ENCODE peak calls at places on chromosomes 16 and 17, in six cellular contexts. Z is A549, L is K562, B is endothelial cell of umbilical vein, I is HepG2, T is GM12878. O is an unnamed sample.

GRCh38 chr16:73792199-73793108 is 504.2 kb upstream of the PSMD7 start:
- DNase-seq in Z (no peak), I (no peak), L (no peak), B (no peak), T (no peak), O (no peak)

GRCh38 chr16:31880322-31880979 is 6.8 kb downstream of the ZNF267 start:
- DNase-seq in I (no peak), L (peak; percentile 44), T (peak; percentile 38), B (peak; percentile 66), Z (no peak), O (peak; percentile 89)

GRCh38 chr17:2087597-2088211 is 32.8 kb downstream of the HIC1 start:
- DNase-seq in L (no peak), Z (no peak), B (peak; percentile 86), T (peak; percentile 79), I (no peak), O (peak; percentile 92)

GRCh38 chr16:27472091-27473020 is 70.4 kb downstream of the IL21R start:
- DNase-seq in T (no peak), B (no peak), Z (no peak), I (no peak), L (no peak), O (no peak)

GRCh38 chr17:77180503-77181330 is 39.9 kb downstream of the SEC14L1 start:
- DNase-seq in Z (no peak), L (no peak), B (no peak), I (peak; percentile 87), T (no peak), O (no peak)

GRCh38 chr16:28923231-28923587 is 1.8 kb downstream of the RABEP2 start:
- DNase-seq in I (no peak), Z (no peak), T (no peak), B (no peak), L (no peak), O (no peak)

GRCh38 chr16:50967827-50968612 is 183.1 kb downstream of the SALL1 start:
- DNase-seq in L (no peak), Z (no peak), I (no peak), T (no peak), B (no peak), O (no peak)

GRCh38 chr16:14427371-14427948 is 202.6 kb downstream of the PARN start:
- DNase-seq in B (no peak), L (no peak), T (no peak), Z (peak; percentile 35), I (no peak), O (no peak)

GRCh38 chr16:88414521-88415380 is 32.0 kb downstream of the ZNF469 start:
- DNase-seq in Z (no peak), L (no peak), T (no peak), I (no peak), B (no peak), O (no peak)

GRCh38 chr16:76292218-76292617 is 15.0 kb downstream of the CNTNAP4 start:
- DNase-seq in T (no peak), Z (no peak), B (no peak), I (no peak), L (no peak), O (no peak)

GRCh38 chr17:68383443-68384321 is 73.6 kb downstream of the WIPI1 start:
- DNase-seq in B (peak; percentile 82), T (no peak), I (peak; percentile 99), Z (peak; percentile 50), L (no peak), O (no peak)

GRCh38 chr16:19923396-19923795 is 38.7 kb upstream of the GPRC5B start:
- DNase-seq in L (no peak), B (no peak), I (no peak), T (no peak), Z (no peak), O (no peak)

GRCh38 chr16:48478418-48478817 is 93.2 kb upstream of the SIAH1 start:
- DNase-seq in T (no peak), B (no peak), I (no peak), Z (no peak), L (no peak), O (no peak)

GRCh38 chr17:48892940-48893645 is 506 bp downstream of the ATP5MC1 start:
- DNase-seq in B (no peak), I (no peak), L (no peak), T (no peak), Z (no peak), O (peak; percentile 58)

GRCh38 chr16:10950393-10950792 is 6.0 kb downstream of the CLEC16A start:
- DNase-seq in I (no peak), Z (no peak), T (no peak), B (no peak), L (no peak), O (no peak)

GRCh38 chr17:69069289-69069688 is 8.6 kb upstream of the ABCA9 start:
- DNase-seq in Z (no peak), B (no peak), T (no peak), I (no peak), L (no peak), O (no peak)

GRCh38 chr16:61105544-61105943 is 930.7 kb downstream of the CDH8 start:
- DNase-seq in B (no peak), L (no peak), T (no peak), Z (no peak), I (no peak), O (no peak)

GRCh38 chr17:59680314-59680713 is 26.9 kb downstream of the PTRH2 start:
- DNase-seq in Z (no peak), T (no peak), I (no peak), L (no peak), B (no peak), O (no peak)

GRCh38 chr17:58314706-58315015 is 13.9 kb downstream of the TSPOAP1 start:
- DNase-seq in I (no peak), L (no peak), B (no peak), T (no peak), Z (no peak), O (no peak)

GRCh38 chr16:72355561-72355960 is 183.6 kb upstream of the PMFBP1 start:
- DNase-seq in I (no peak), L (no peak), B (no peak), Z (no peak), T (no peak), O (no peak)

GRCh38 chr16:10978124-10978523 is 33.8 kb downstream of the CLEC16A start:
- DNase-seq in B (no peak), I (no peak), Z (no peak), L (no peak), T (no peak), O (no peak)

GRCh38 chr16:71255721-71256120 is 25.2 kb upstream of the HYDIN start:
- DNase-seq in L (no peak), B (no peak), T (no peak), Z (no peak), I (no peak), O (no peak)

GRCh38 chr16:85231959-85232358 is 119.7 kb upstream of the CIBAR2 start:
- DNase-seq in I (no peak), B (no peak), L (no peak), Z (no peak), T (no peak), O (peak; percentile 93)

GRCh38 chr16:8962393-8963009 is 1.2 kb downstream of the USP7 start:
- DNase-seq in T (no peak), I (no peak), Z (no peak), L (peak; percentile 47), B (peak; percentile 22), O (peak; percentile 44)

GRCh38 chr17:42754782-42755181 is 6.2 kb upstream of the RAMP2 start:
- DNase-seq in L (no peak), B (no peak), I (no peak), T (no peak), Z (no peak), O (no peak)

GRCh38 chr17:511833-512251 is 159.2 kb upstream of the RPH3AL start:
- DNase-seq in B (no peak), L (no peak), T (no peak), I (no peak), Z (no peak), O (no peak)

GRCh38 chr16:61148930-61149329 is 887.3 kb downstream of the CDH8 start:
- DNase-seq in T (no peak), Z (peak; percentile 7), I (peak; percentile 7), B (no peak), L (no peak), O (peak; percentile 37)

GRCh38 chr17:67161573-67161972 is 83.4 kb downstream of the HELZ start:
- DNase-seq in B (no peak), T (no peak), I (no peak), Z (no peak), L (no peak), O (no peak)

GRCh38 chr16:85582177-85582888 is 30.8 kb upstream of the GSE1 start:
- DNase-seq in L (no peak), I (no peak), B (no peak), T (no peak), Z (no peak), O (no peak)

DNA sequence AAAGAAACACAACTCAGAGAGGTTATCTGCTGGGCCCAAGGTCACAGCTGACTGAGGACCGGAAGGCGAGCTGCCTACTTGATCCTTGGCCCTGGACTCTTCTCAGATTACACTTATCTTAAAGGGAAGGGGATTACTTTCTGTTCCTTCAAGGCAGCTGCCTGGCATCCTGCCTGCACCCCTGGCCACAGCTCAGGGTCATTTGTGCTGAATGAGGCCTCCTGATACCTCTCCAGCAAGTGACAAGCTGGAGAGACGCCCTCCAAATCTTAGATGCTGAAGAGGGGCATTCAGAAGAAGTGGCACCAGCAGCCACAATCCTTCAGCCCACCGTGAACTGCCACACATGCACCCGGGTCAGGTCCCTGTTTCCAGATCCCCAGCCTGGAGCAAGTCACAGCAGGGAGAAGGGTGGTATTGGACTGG is 3.4 kb downstream of the LRRC75A start:
- DNase-seq in I (no peak), Z (no peak), B (peak; percentile 34), T (no peak), L (no peak), O (no peak)
- TF ChIP-seq MYC in I (no peak), Z (no peak), B (no peak), T (no peak), L (no peak), O (no peak)

DNA sequence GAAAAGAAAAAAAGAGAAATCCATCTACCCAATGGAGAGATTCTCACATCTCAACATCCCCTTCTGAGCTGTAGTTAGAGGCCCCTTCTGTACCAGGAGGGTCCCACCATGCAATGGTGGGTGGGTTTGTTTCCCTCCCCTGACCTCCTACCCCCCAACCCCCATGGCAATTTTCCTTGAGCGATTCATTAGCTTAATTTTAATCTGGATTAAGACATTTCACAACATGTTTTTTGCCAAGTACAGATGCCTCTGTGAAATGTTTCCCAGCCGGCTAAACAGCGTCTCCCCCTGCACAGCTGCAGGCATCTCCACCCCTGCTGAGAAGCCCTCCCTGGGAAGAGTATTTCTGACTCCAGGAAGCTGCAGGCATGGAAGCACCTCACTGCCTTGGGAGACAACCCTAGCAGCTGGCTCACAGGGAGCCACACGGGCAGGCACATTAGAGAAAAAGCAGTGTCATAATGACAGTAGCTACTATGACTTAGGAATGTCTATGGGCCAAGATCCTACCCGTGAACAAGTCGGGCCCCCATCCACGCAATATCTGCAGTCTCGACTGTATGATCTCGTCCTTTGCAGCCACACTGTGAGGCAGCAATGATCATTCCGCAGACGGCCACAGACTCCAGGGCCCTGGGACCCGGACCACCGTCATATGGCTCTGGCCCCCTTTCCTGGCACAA is 117.3 kb downstream of the ADCY9 start:
- DNase-seq in L (no peak), B (no peak), I (no peak), T (no peak), Z (peak; percentile 51), O (no peak)
- H3K4me3 ChIP-seq in L (no peak overlapping the region), B (no peak overlapping the region), I (no peak overlapping the region), T (no peak overlapping the region), Z (no peak overlapping the region), O (no peak overlapping the region)

GRCh38 chr17:82083533-82084359 is 14.3 kb downstream of the FASN start:
- DNase-seq in L (no peak), B (no peak), T (no peak), Z (no peak), I (no peak), O (no peak)
- TF ChIP-seq MYC in L (no peak), B (no peak), T (no peak), Z (no peak), I (peak; percentile 18), O (no peak)

GRCh38 chr16:4081577-4082021 is 34.6 kb downstream of the ADCY9 start:
- DNase-seq in L (no peak), I (no peak), T (no peak), B (no peak), Z (no peak), O (no peak)
- H3K4me3 ChIP-seq in L (no peak overlapping the region), I (no peak overlapping the region), T (no peak overlapping the region), B (no peak overlapping the region), Z (no peak overlapping the region), O (no peak overlapping the region)

O was measured in NB4.